ENCODE peak calls at places on chromosomes 2 and 18, in six cellular contexts. Q is lower lobe of right lung, C is spleen, R is tibial artery, Y is dorsolateral prefrontal cortex, V is adrenal gland. W is an unnamed sample.

GRCh38 chr2:185578293-185578692 is 160.3 kb upstream of the FSIP2 start:
- DNase-seq in Y (no peak), V (no peak), R (no peak), Q (no peak), C (no peak), W (no peak)

GRCh38 chr2:43086451-43087221 is 139.8 kb downstream of the ZFP36L2 start:
- DNase-seq in Q (no peak), Y (no peak), R (peak), C (no peak), V (peak), W (peak)

GRCh38 chr2:8628179-8628869 is 53.5 kb upstream of the ID2 start:
- DNase-seq in V (no peak), R (no peak), C (peak), Q (peak), Y (no peak), W (peak)

GRCh38 chr2:67445652-67446268 is 48.6 kb downstream of the ETAA1 start:
- DNase-seq in R (no peak), Q (no peak), C (no peak), Y (no peak), V (no peak), W (no peak)

GRCh38 chr2:2581331-2582159 is 250.5 kb upstream of the MYT1L start:
- DNase-seq in Q (no peak), R (no peak), V (no peak), C (peak), Y (no peak), W (peak)

GRCh38 chr2:12155308-12156061 is 409.1 kb downstream of the LPIN1 start:
- DNase-seq in V (no peak), R (peak), Y (no peak), C (no peak), Q (no peak), W (no peak)

GRCh38 chr18:32353257-32353656 is 117.4 kb downstream of the GAREM1 start:
- DNase-seq in Q (no peak), R (no peak), Y (no peak), C (no peak), V (no peak), W (no peak)

GRCh38 chr2:241443486-241444223 is 64.7 kb downstream of the STK25 start:
- DNase-seq in Q (no peak), C (peak), Y (no peak), V (peak), R (no peak), W (no peak)

GRCh38 chr18:27750014-27750413 is 426.9 kb downstream of the CDH2 start:
- DNase-seq in C (no peak), Y (no peak), V (peak), R (no peak), Q (no peak), W (no peak)

GRCh38 chr18:46485675-46486200 is 171.3 kb downstream of the LOXHD1 start:
- DNase-seq in Y (no peak), C (no peak), Q (no peak), R (no peak), V (no peak), W (no peak)

GRCh38 chr2:12652723-12653122 is 64.0 kb upstream of the TRIB2 start:
- DNase-seq in R (no peak), C (no peak), Q (no peak), Y (no peak), V (no peak), W (no peak)

GRCh38 chr2:57444731-57445414 is 601.7 kb upstream of the VRK2 start:
- DNase-seq in V (no peak), Y (no peak), C (no peak), R (no peak), Q (no peak), W (no peak)

GRCh38 chr2:75608684-75609333 is 37.8 kb upstream of the MRPL19 start:
- DNase-seq in Y (peak), Q (peak), V (peak), C (peak), R (no peak), W (peak)

GRCh38 chr2:46058140-46058539 is 239.1 kb upstream of the EPAS1 start:
- DNase-seq in Y (no peak), Q (no peak), R (no peak), V (no peak), C (no peak), W (no peak)

GRCh38 chr2:36805635-36806224 is 109.2 kb downstream of the VIT start:
- DNase-seq in C (no peak), V (no peak), Y (no peak), Q (no peak), R (no peak), W (no peak)

GRCh38 chr2:161077367-161078210 is 82.6 kb upstream of the TANK start:
- DNase-seq in Q (no peak), V (peak), R (peak), Y (no peak), C (no peak), W (no peak)

GRCh38 chr18:76448262-76449109 is 46.6 kb downstream of the ZNF516 start:
- DNase-seq in Y (no peak), R (no peak), Q (peak), C (peak), V (peak), W (peak)

GRCh38 chr18:64271264-64271663 is 122.4 kb upstream of the LINC00305 start:
- DNase-seq in V (no peak), Q (no peak), C (no peak), R (no peak), Y (no peak), W (no peak)

GRCh38 chr2:189544638-189545037 is 35.9 kb downstream of the SLC40A1 start:
- DNase-seq in C (no peak), V (no peak), R (no peak), Q (no peak), Y (no peak), W (no peak)
- H3K27ac ChIP-seq in C (no peak), V (no peak), R (peak), Q (no peak), Y (no peak), W (peak)

DNA sequence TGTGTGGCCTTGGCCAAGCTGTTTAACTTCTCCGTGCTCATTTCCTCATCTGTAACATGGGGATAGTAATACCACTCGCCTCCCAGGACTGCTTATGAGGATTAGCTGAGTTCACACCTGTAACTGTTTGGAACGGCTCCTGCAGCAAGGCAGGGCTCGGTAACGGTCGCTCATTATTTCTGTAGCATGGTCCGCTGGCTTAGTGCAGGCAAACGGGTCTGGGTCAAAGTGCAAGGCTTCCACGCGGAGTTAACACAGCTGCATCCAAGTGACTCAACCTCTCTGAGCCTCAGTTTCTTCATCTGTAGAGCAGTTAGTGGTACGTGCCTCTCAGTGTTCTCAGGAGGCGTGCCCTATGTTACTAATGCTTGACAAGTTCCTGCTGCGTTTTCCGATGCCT is 94.3 kb upstream of the YWHAQ start:
- DNase-seq in Y (no peak), Q (no peak), C (peak), V (no peak), R (no peak), W (no peak)
- H3K27ac ChIP-seq in Y (no peak), Q (no peak), C (no peak), V (no peak), R (no peak), W (no peak)

DNA sequence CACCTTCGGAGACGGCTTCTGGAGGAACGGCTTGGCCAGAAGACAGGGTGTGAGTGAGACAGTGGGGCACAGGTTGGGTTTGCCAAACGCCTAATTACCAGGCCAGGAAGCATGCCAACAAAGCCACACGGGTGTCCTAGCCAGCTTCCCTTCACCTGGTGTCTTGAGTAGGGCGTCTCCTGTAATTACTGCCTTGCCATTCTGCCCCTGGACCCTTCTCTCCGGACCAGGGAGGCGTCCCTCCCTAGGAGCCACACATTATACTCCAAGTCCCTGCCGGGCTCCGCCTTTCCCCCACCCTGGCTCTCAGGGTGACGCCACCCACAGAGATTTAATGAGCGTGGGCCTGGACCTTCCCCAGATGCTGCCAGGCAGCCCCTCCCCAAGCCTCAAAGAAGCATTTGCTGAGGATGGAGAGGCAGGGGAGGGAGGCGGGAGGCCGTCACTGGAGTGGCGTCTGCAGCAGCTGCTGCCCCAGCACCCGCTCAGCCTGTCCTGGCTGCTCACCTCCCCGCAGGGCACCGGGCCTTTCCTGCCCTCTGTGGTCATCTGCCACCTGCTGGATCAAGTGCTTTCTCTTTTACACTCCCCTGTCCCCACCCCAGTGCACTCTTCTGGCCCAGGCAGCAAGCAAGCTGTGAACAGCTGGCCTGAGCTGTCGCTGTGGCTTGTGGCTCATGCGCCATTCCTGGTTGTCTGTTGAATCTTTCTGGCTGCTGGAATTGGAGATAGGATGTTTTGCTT is 20.7 kb downstream of the FOSL2 start:
- DNase-seq in Q (no peak), R (no peak), Y (no peak), C (peak), V (peak), W (peak)
- H3K27ac ChIP-seq in Q (peak), R (peak), Y (no peak), C (peak), V (peak), W (peak)

DNA sequence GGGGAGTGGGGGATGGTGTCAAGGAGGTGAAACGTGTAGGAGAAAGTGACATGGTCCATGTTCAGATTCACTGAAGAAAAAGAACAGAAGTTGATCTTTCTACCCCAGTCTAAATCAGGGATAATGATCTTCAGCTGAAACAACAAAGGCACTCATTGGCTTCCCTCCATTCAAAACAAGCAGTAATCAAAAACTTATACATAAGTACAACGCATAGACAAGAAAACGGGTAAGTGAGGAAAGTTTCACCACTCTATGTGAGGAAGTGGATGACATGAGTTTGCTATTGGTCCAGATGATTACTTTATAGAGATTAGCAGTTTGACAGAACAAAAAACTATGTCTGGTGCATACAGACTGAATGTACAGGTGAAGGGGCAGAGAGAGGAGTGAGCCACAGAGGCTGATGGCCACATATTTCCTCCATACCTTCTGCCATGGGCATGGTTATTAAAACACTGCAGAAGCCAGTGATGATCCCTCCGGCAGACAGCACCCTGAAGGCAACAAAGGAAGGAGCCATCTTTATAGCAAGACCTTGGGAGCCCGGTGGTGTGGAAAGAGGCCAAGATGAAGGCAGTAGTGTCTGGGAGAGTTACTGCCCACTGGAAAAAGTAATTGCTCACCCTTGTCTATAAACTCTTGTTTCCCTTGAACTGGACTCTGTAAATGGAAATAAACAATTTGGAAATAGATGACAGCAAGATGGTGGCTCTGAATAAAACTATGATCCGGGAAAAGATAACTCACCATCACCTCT is 57.7 kb downstream of the SLC25A12 start:
- DNase-seq in Y (no peak), Q (no peak), R (no peak), V (peak), C (no peak), W (no peak)
- H3K27ac ChIP-seq in Y (no peak), Q (no peak), R (no peak), V (no peak), C (no peak), W (no peak)

GRCh38 chr18:9849407-9849961 is 36.3 kb upstream of the TXNDC2 start:
- DNase-seq in V (no peak), R (peak), Y (no peak), C (peak), Q (peak), W (no peak)

GRCh38 chr18:9851511-9851910 is 34.3 kb upstream of the TXNDC2 start:
- DNase-seq in R (no peak), C (peak), Y (no peak), V (no peak), Q (peak), W (no peak)

GRCh38 chr18:9850297-9850696 is 35.5 kb upstream of the TXNDC2 start:
- DNase-seq in R (no peak), Q (no peak), Y (no peak), C (no peak), V (no peak), W (no peak)

GRCh38 chr18:9854801-9855676 is 30.7 kb upstream of the TXNDC2 start:
- DNase-seq in Q (peak), C (no peak), Y (no peak), R (no peak), V (peak), W (no peak)

DNA sequence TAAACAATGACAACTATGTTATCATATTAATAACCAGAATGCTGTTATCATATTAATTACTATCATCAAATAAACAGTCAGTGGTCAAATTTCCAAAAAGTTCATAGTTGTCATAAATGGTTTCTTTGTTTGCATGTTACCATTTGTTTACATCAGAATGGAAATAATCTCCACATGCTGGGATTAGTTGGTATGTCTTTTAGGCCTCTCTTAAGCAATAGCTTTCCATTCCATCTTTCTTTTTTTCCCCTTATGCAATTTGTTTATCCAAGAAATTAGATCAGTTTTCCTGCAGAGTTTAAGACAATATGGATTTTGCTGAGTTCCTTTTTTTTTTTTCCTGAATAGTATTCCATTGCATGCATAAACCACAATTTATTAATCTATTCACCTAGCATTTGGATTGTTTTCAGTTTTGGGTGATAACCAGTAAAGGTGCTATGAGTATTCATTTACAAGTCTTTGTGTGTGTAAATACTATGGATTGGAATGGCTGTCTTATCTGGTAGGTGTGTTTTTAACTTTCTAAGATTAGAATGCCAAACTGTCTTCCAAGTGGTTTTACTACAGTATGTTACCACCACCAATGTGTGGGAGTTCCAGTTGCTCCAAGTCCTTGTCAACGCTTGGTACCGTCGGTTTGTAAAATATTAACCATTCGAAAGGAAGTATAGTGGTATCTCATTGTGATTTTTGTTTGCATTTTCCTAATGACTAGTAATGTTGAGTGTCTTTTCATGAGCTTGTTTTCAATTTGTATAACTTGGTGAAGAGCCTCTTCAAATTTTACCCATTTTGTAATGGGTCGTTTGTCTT is 33.3 kb upstream of the TXNDC2 start:
- DNase-seq in Q (no peak), R (no peak), C (no peak), V (no peak), Y (no peak), W (no peak)
- H3K27ac ChIP-seq in Q (no peak), R (peak), C (peak), V (no peak), Y (no peak), W (no peak)

GRCh38 chr2:168539945-168540344 is 83.9 kb downstream of the CERS6 start:
- DNase-seq in Q (no peak), R (no peak), V (no peak), C (no peak), Y (no peak), W (no peak)

GRCh38 chr2:168538133-168538532 is 82.1 kb downstream of the CERS6 start:
- DNase-seq in V (no peak), Q (no peak), R (no peak), Y (no peak), C (no peak), W (no peak)

GRCh38 chr2:168538534-168538933 is 82.5 kb downstream of the CERS6 start:
- DNase-seq in Y (no peak), V (no peak), C (no peak), R (no peak), Q (no peak), W (no peak)

GRCh38 chr2:168534926-168535325 is 78.9 kb downstream of the CERS6 start:
- DNase-seq in C (no peak), Q (no peak), V (no peak), R (no peak), Y (no peak), W (no peak)

DNA sequence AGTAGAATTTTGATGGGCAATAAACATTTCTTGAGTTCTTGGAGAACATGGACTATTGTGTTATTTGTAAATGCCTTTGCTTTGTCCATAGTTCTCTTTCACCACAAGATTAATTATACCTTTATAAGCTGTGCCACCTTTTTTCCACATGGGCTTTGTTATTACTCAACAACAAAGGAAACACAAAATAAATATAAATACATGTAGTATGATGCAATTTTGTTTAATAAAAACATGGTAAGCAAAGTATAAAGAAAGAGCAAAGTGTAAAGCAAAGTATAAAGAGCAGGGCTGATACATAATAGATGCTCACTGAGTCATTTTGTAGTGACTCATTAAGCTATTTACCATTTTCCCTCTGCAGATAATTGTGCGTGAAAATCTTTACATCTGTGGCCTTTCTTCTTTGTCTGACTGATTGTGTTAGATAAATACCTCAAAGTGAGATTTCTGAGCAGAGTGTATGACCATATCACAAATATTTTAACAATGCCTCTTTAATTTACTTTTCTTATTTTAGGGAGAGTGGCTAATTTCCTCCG is 80.9 kb downstream of the CERS6 start:
- DNase-seq in Q (no peak), C (no peak), R (no peak), Y (no peak), V (no peak), W (no peak)
- H3K27ac ChIP-seq in Q (no peak), C (no peak), R (no peak), Y (no peak), V (no peak), W (no peak)

DNA sequence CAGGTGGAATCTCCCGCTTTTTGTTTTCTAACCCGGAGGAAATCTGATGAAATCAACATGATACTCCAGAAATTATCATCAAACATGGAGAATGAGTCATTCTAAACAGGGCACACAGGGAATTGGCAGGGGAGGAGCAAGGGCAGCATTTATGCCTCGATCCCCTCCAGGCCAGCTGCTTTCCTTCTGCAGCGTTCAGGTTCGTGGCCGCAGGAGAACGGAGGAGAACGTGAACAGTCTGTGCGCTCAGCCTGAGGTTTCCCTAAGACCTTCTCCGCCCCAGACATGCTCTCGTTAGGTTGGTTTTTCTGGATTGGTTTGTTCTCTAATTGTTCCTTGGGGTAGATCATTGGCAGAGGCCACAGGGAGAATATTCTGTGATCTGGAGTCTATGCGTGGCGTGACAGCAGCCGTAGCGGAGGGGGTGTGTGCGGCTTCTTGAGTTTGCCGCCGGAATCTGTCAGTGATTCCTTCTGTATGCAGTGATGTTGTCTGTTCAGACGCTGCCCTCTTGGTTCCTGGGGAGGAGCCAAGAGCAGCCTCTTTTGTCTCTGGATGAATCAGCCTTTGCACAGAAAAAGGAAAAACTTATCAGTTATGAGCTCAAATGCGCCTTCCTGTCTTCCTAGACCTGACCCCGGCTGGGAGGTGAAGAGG is 75.9 kb downstream of the SH3BP4 start:
- DNase-seq in Y (no peak), R (no peak), V (peak), Q (no peak), C (no peak), W (no peak)
- H3K27ac ChIP-seq in Y (no peak), R (no peak), V (peak), Q (no peak), C (no peak), W (no peak)

GRCh38 chr2:106956416-106956815 is 70.4 kb upstream of the ST6GAL2 start:
- DNase-seq in Y (no peak), C (no peak), V (no peak), R (no peak), Q (no peak), W (no peak)
- H3K27ac ChIP-seq in Y (peak), C (no peak), V (no peak), R (no peak), Q (no peak), W (no peak)

W was measured in aorta.